ENCODE peak calls at places on chromosomes 6 and 20, in eight cellular contexts. G, J, Z, P, W, H, M and N are unnamed samples.

GRCh38 chr6:25692472-25692871 is 40.5 kb downstream of the SCGN start:
- DNase-seq in G (no peak), J (no peak), Z (no peak), P (no peak), W (no peak), H (no peak), M (no peak), N (no peak)

GRCh38 chr20:6866741-6867140 is 99.3 kb downstream of the BMP2 start:
- DNase-seq in G (no peak), J (no peak), Z (no peak), P (no peak), W (peak; percentile 23), H (peak; percentile 52), M (peak; percentile 32), N (no peak)

GRCh38 chr6:113299526-113299925 is 557.6 kb upstream of the MARCKS start:
- DNase-seq in G (no peak), J (no peak), Z (no peak), P (peak; percentile 27), W (peak; percentile 41), H (peak; percentile 17), M (no peak), N (no peak)

GRCh38 chr6:20875369-20875963 is 341.2 kb downstream of the CDKAL1 start:
- DNase-seq in G (peak; percentile 65), J (peak; percentile 40), Z (no peak), P (peak; percentile 73), W (peak; percentile 74), H (peak; percentile 83), M (no peak), N (peak; percentile 35)

GRCh38 chr20:10603971-10604864 is 69.6 kb downstream of the JAG1 start:
- DNase-seq in G (peak; percentile 96), J (peak; percentile 90), Z (no peak), P (peak; percentile 94), W (peak; percentile 90), H (peak; percentile 90), M (no peak), N (peak; percentile 52)

GRCh38 chr6:6689413-6690143 is 101.1 kb downstream of the LY86 start:
- DNase-seq in G (peak; percentile 83), J (peak; percentile 88), Z (no peak), P (peak; percentile 58), W (no peak), H (no peak), M (no peak), N (no peak)

GRCh38 chr6:17167327-17167979 is 65.6 kb downstream of the STMND1 start:
- DNase-seq in G (peak; percentile 80), J (peak; percentile 73), Z (no peak), P (peak; percentile 42), W (peak; percentile 57), H (peak; percentile 52), M (peak; percentile 35), N (peak; percentile 46)

GRCh38 chr6:144786825-144787224 is 501.7 kb downstream of the UTRN start:
- DNase-seq in G (no peak), J (no peak), Z (no peak), P (no peak), W (no peak), H (no peak), M (no peak), N (no peak)

GRCh38 chr6:33847078-33847477 is 43.3 kb upstream of the MLN start:
- DNase-seq in G (no peak), J (no peak), Z (no peak), P (no peak), W (no peak), H (no peak), M (no peak), N (no peak)

GRCh38 chr6:147116043-147116442 is 88.2 kb upstream of the STXBP5 start:
- DNase-seq in G (no peak), J (no peak), Z (no peak), P (no peak), W (no peak), H (no peak), M (no peak), N (no peak)

GRCh38 chr6:147122823-147123222 is 81.4 kb upstream of the STXBP5 start:
- DNase-seq in G (no peak), J (no peak), Z (no peak), P (no peak), W (no peak), H (no peak), M (no peak), N (no peak)

GRCh38 chr6:147117009-147117408 is 87.2 kb upstream of the STXBP5 start:
- DNase-seq in G (no peak), J (no peak), Z (no peak), P (no peak), W (no peak), H (no peak), M (no peak), N (no peak)

GRCh38 chr6:147119310-147119709 is 84.9 kb upstream of the STXBP5 start:
- DNase-seq in G (no peak), J (no peak), Z (no peak), P (no peak), W (no peak), H (no peak), M (no peak), N (no peak)

DNA sequence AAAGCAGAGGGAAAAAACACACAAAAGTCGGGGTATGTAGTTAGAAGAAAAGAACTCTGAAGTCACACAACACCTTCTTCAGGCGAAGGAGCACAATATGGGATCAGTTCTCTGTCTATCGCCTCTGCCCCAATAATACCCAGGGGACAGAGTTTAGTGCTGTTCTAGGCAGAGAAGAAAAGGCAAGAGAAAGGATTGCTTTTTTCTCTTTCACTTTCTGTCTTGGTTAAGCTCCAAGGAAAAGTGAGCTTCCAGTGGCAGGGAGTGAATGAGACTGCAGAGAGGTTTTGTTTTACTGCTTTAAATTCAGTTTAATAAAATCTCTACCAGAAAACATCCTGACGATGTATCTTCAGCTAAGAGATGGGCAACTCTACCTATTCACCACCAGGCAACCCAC is 86.6 kb upstream of the STXBP5 start:
- DNase-seq in G (no peak), J (no peak), Z (no peak), P (peak; percentile 41), W (peak; percentile 63), H (peak; percentile 60), M (no peak), N (no peak)
- H3K4me3 ChIP-seq in G (no peak overlapping the region), J (no peak overlapping the region), Z (no peak overlapping the region), P (no peak overlapping the region), W (no peak overlapping the region), H (no peak overlapping the region), M (no peak overlapping the region), N (no peak overlapping the region)

GRCh38 chr6:109024784-109025183 is 69.9 kb downstream of the SESN1 start:
- DNase-seq in G (no peak), J (no peak), Z (no peak), P (peak; percentile 35), W (peak; percentile 48), H (peak; percentile 34), M (no peak), N (no peak)
- H3K4me3 ChIP-seq in G (no peak overlapping the region), J (no peak overlapping the region), Z (no peak overlapping the region), P (no peak overlapping the region), W (no peak overlapping the region), H (no peak overlapping the region), M (no peak overlapping the region), N (no peak overlapping the region)

DNA sequence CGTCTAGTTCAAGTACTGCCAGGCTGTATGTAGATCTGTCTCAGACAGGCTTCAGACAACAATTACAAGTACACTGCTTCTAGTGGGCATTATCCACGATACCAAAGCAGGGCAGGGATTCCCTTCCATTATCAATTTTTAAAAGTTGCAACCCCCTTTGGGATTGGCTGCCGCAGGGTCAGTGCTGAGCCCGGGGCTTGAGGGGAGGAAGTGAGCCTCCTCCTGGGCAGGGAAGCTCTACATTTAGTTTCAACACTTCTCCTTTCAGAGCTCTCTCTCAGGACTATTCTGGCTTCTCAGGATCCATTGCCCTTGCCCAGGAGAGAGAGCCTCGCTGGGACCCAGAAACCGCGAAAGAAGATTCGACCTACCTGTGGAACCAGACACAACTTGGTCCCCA is 1.5 kb downstream of the HTR1B start:
- DNase-seq in G (no peak), J (no peak), Z (no peak), P (no peak), W (no peak), H (no peak), M (no peak), N (no peak)
- H3K4me3 ChIP-seq in G (no peak overlapping the region), J (no peak overlapping the region), Z (no peak overlapping the region), P (peak overlapping the region; percentile 53), W (peak overlapping the region; percentile 67), H (peak overlapping the region; percentile 73), M (peak overlapping the region; percentile 51), N (no peak overlapping the region)

GRCh38 chr6:165986647-165987482 is 180.8 kb downstream of the TBXT start:
- DNase-seq in G (no peak), J (no peak), Z (no peak), P (peak; percentile 54), W (peak; percentile 67), H (peak; percentile 46), M (no peak), N (no peak)
- H3K4me3 ChIP-seq in G (no peak overlapping the region), J (no peak overlapping the region), Z (no peak overlapping the region), P (peak overlapping the region; percentile 76), W (peak overlapping the region; percentile 49), H (peak overlapping the region; percentile 63), M (no peak overlapping the region), N (no peak overlapping the region)

GRCh38 chr20:49612127-49612738 is 44.3 kb upstream of the PTGIS start:
- DNase-seq in G (no peak), J (no peak), Z (no peak), P (no peak), W (no peak), H (no peak), M (no peak), N (no peak)

GRCh38 chr20:49607568-49607967 is 39.6 kb upstream of the PTGIS start:
- DNase-seq in G (no peak), J (no peak), Z (no peak), P (no peak), W (no peak), H (no peak), M (no peak), N (no peak)

GRCh38 chr20:49614338-49615050 is 46.6 kb upstream of the PTGIS start:
- DNase-seq in G (no peak), J (no peak), Z (no peak), P (no peak), W (no peak), H (no peak), M (no peak), N (no peak)

GRCh38 chr20:49608752-49609670 is 41.1 kb upstream of the PTGIS start:
- DNase-seq in G (peak; percentile 83), J (peak; percentile 34), Z (peak; percentile 92), P (peak; percentile 60), W (peak; percentile 63), H (peak; percentile 59), M (no peak), N (peak; percentile 92)

DNA sequence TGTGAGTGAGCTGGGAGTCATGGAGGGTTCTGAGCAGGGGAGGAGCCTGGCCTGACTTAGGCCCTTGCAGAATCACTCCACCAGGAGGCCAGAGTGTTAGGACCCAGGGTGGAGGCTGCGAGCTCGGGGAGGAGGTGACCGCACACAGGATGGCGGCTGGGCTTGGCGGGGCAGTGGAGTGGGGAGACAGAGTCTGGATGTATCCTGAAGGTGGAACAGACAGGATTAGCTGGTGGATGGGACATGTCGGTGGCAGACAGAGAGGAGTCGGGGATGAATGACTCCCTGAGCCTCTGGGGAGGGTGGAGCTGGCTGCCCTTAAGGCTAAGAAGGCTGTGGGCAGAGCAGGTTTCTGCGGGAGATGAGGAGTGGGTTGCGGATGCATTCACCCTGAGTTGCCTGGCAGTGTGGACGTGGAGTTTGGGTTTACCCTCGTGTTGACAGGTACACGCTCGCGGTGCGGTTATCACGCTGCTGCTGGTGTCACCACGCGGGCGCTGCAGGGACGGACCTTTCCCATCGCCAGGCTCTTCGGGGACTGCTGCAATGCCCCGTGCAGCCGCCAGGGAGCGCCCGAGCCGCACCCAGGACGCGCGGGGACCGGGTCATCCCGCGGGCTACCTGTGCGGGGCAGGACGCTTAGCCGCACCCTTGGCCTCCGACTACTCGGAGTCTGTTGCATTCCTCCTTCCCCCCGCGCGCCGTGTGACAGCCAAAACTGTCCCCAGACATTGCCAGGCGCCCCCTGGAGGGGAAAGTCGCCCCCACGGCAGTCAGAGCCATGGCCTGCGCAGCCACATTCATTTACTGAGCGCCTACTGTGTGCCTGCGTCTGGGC is 43.0 kb upstream of the PTGIS start:
- DNase-seq in G (peak; percentile 93), J (no peak), Z (peak; percentile 97), P (peak; percentile 59), W (peak; percentile 63), H (peak; percentile 37), M (no peak), N (peak; percentile 98)
- H3K4me3 ChIP-seq in G (peak overlapping the region; percentile 58), J (no peak overlapping the region), Z (peak overlapping the region; percentile 16), P (peak overlapping the region; percentile 17), W (no peak overlapping the region), H (peak overlapping the region; percentile 35), M (peak overlapping the region; percentile 3), N (peak overlapping the region; percentile 34)